ENCODE peak calls at places on chromosomes 1 and 21, in seven cellular contexts. One of them, this sample, is unnamed.

GRCh38 chr21:44701541-44701940 is 4.6 kb downstream of the KRTAP10-12 start:
- DNase-seq in IMR-90: no peak
- DNase-seq in psoas muscle: no peak
- DNase-seq in breast epithelium: no peak
- DNase-seq in heart left ventricle: no peak
- DNase-seq in ovary: no peak
- DNase-seq in uterus: no peak
- DNase-seq in this sample: no peak

GRCh38 chr1:54054438-54054749 is 986 bp downstream of the TCEANC2 start:
- DNase-seq in IMR-90: no peak
- DNase-seq in psoas muscle: no peak
- DNase-seq in breast epithelium: no peak
- DNase-seq in heart left ventricle: no peak
- DNase-seq in ovary: no peak
- DNase-seq in uterus: no peak
- DNase-seq in this sample: no peak

GRCh38 chr1:170470121-170470520 is 61.8 kb upstream of the GORAB start:
- DNase-seq in IMR-90: no peak
- DNase-seq in psoas muscle: no peak
- DNase-seq in breast epithelium: no peak
- DNase-seq in heart left ventricle: no peak
- DNase-seq in ovary: no peak
- DNase-seq in uterus: no peak
- DNase-seq in this sample: no peak

GRCh38 chr1:94481473-94481933 is 60.1 kb downstream of the F3 start:
- DNase-seq in IMR-90: peak; percentile 74
- DNase-seq in psoas muscle: no peak
- DNase-seq in breast epithelium: no peak
- DNase-seq in heart left ventricle: no peak
- DNase-seq in ovary: peak; percentile 24
- DNase-seq in uterus: peak; percentile 28
- DNase-seq in this sample: no peak

GRCh38 chr1:174075245-174075692 is 53.1 kb upstream of the RC3H1 start:
- DNase-seq in IMR-90: no peak
- DNase-seq in psoas muscle: no peak
- DNase-seq in breast epithelium: no peak
- DNase-seq in heart left ventricle: no peak
- DNase-seq in ovary: no peak
- DNase-seq in uterus: no peak
- DNase-seq in this sample: no peak

GRCh38 chr1:199336745-199337640 is 690.5 kb upstream of the NR5A2 start:
- DNase-seq in IMR-90: no peak
- DNase-seq in psoas muscle: no peak
- DNase-seq in breast epithelium: no peak
- DNase-seq in heart left ventricle: no peak
- DNase-seq in ovary: no peak
- DNase-seq in uterus: no peak
- DNase-seq in this sample: no peak

GRCh38 chr1:63602629-63603028 is 9.4 kb downstream of the PGM1 start:
- DNase-seq in IMR-90: no peak
- DNase-seq in psoas muscle: no peak
- DNase-seq in breast epithelium: no peak
- DNase-seq in heart left ventricle: no peak
- DNase-seq in ovary: no peak
- DNase-seq in uterus: no peak
- DNase-seq in this sample: no peak

GRCh38 chr1:156627313-156627880 is 8.2 kb downstream of the HAPLN2 start:
- DNase-seq in IMR-90: peak; percentile 47
- DNase-seq in psoas muscle: no peak
- DNase-seq in breast epithelium: no peak
- DNase-seq in heart left ventricle: no peak
- DNase-seq in ovary: no peak
- DNase-seq in uterus: no peak
- DNase-seq in this sample: no peak

GRCh38 chr1:104780470-104781078 is 1030.9 kb downstream of the AMY1C start:
- DNase-seq in IMR-90: peak; percentile 1
- DNase-seq in psoas muscle: no peak
- DNase-seq in breast epithelium: no peak
- DNase-seq in heart left ventricle: no peak
- DNase-seq in ovary: no peak
- DNase-seq in uterus: no peak
- DNase-seq in this sample: no peak

GRCh38 chr1:94623560-94624148 is 82.1 kb upstream of the F3 start:
- DNase-seq in IMR-90: no peak
- DNase-seq in psoas muscle: no peak
- DNase-seq in breast epithelium: no peak
- DNase-seq in heart left ventricle: no peak
- DNase-seq in ovary: no peak
- DNase-seq in uterus: no peak
- DNase-seq in this sample: no peak

GRCh38 chr1:226979115-226979516 is 39.0 kb downstream of the COQ8A start:
- DNase-seq in IMR-90: no peak
- DNase-seq in psoas muscle: no peak
- DNase-seq in breast epithelium: no peak
- DNase-seq in heart left ventricle: peak; percentile 64
- DNase-seq in ovary: no peak
- DNase-seq in uterus: no peak
- DNase-seq in this sample: no peak

GRCh38 chr1:49160677-49161076 is 384.0 kb upstream of the BEND5 start:
- DNase-seq in IMR-90: no peak
- DNase-seq in psoas muscle: no peak
- DNase-seq in breast epithelium: no peak
- DNase-seq in heart left ventricle: no peak
- DNase-seq in ovary: no peak
- DNase-seq in uterus: no peak
- DNase-seq in this sample: no peak

GRCh38 chr1:55781944-55782482 is 566.8 kb upstream of the USP24 start:
- DNase-seq in IMR-90: peak; percentile 94
- DNase-seq in psoas muscle: no peak
- DNase-seq in breast epithelium: no peak
- DNase-seq in heart left ventricle: peak; percentile 35
- DNase-seq in ovary: no peak
- DNase-seq in uterus: peak; percentile 59
- DNase-seq in this sample: no peak

GRCh38 chr1:182386980-182387379 is 4.6 kb downstream of the GLUL start:
- DNase-seq in IMR-90: no peak
- DNase-seq in psoas muscle: no peak
- DNase-seq in breast epithelium: no peak
- DNase-seq in heart left ventricle: no peak
- DNase-seq in ovary: no peak
- DNase-seq in uterus: no peak
- DNase-seq in this sample: no peak

GRCh38 chr21:28893687-28894086 is 99.0 kb downstream of the LTN1 start:
- DNase-seq in IMR-90: no peak
- DNase-seq in psoas muscle: no peak
- DNase-seq in breast epithelium: no peak
- DNase-seq in heart left ventricle: no peak
- DNase-seq in ovary: no peak
- DNase-seq in uterus: no peak
- DNase-seq in this sample: no peak

GRCh38 chr1:220552672-220553258 is 24.8 kb downstream of the MARK1 start:
- DNase-seq in IMR-90: no peak
- DNase-seq in psoas muscle: no peak
- DNase-seq in breast epithelium: no peak
- DNase-seq in heart left ventricle: peak; percentile 22
- DNase-seq in ovary: no peak
- DNase-seq in uterus: no peak
- DNase-seq in this sample: no peak

GRCh38 chr1:39892611-39893595 is 8.8 kb downstream of the MYCL start:
- DNase-seq in IMR-90: peak; percentile 81
- DNase-seq in psoas muscle: no peak
- DNase-seq in breast epithelium: no peak
- DNase-seq in heart left ventricle: no peak
- DNase-seq in ovary: no peak
- DNase-seq in uterus: no peak
- DNase-seq in this sample: no peak

GRCh38 chr1:101293461-101294045 is 56.7 kb downstream of the S1PR1 start:
- DNase-seq in IMR-90: peak; percentile 8
- DNase-seq in psoas muscle: no peak
- DNase-seq in breast epithelium: no peak
- DNase-seq in heart left ventricle: no peak
- DNase-seq in ovary: no peak
- DNase-seq in uterus: no peak
- DNase-seq in this sample: no peak

DNA sequence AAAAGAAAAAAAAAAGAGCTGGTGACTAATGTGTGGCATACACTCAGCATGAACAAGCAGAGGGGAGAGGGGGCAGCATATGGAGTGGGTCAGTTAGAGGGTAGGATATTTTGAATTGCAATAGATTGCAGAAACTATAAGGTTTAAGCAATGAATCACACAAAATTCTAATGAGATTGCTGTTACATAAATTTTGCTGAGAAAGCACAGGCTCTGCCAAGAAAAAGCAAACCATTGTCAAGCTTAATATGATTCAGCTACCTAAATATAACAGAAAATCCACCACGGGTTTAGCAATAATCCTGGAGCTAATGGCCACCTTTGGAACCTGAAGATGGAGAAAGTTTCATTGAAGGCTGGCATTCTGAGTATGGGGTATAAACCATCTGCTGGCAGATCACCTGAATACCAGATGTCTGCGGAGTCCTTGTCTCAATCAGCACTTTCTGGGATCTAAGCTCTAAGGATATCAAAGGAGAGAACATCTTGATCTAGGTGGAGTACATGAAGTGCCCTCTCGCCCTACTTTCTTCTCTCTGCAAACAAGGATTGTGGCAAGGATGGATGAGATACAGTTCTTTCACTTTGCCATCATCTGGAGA is 30.3 kb upstream of the ANGPTL7 start:
- DNase-seq in IMR-90: peak; percentile 97
- DNase-seq in psoas muscle: no peak
- DNase-seq in breast epithelium: no peak
- DNase-seq in heart left ventricle: no peak
- DNase-seq in ovary: no peak
- DNase-seq in uterus: no peak
- DNase-seq in this sample: no peak
- H3K27ac ChIP-seq in IMR-90: peak overlapping the region; percentile 56
- H3K27ac ChIP-seq in psoas muscle: peak overlapping the region; percentile 84
- H3K27ac ChIP-seq in breast epithelium: peak overlapping the region; percentile 33
- H3K27ac ChIP-seq in heart left ventricle: no peak overlapping the region
- H3K27ac ChIP-seq in ovary: no peak overlapping the region
- H3K27ac ChIP-seq in uterus: peak overlapping the region; percentile 60
- H3K27ac ChIP-seq in this sample: peak overlapping the region; percentile 83

DNA sequence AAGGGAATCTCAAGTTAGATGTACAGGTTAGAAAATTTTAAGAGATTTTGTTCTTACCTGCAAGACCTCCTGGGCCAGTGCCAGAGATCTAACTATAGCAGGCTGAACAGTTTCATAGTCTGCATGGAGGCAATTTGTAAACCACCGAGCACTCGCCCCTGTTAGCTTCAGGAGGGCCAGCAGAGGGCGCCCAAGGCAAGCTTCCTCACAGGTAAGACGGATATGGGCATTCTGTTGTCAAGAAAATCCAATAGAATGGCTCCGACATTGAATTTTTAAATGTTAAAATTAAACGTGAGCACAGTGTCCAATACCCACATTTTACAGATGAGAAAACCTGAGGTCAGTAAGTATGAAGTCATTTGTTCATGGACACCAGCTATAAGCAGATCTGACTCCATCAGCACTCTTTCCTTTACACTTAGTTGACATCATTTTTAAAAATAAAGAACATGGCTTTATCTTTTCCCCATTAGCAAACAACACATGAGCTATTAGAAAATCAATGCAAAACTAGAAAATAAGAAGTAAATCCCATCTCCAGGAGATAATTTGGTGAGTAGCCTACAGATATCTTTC is 2.2 kb downstream of the REG4 start:
- DNase-seq in IMR-90: peak; percentile 69
- DNase-seq in psoas muscle: peak; percentile 62
- DNase-seq in breast epithelium: peak; percentile 70
- DNase-seq in heart left ventricle: peak; percentile 74
- DNase-seq in ovary: peak; percentile 68
- DNase-seq in uterus: peak; percentile 53
- DNase-seq in this sample: peak; percentile 75
- TF ChIP-seq CTCF in IMR-90: peak; percentile 83
- TF ChIP-seq CTCF in psoas muscle: peak; percentile 83
- TF ChIP-seq CTCF in breast epithelium: peak; percentile 66
- TF ChIP-seq CTCF in heart left ventricle: peak; percentile 93
- TF ChIP-seq CTCF in ovary: peak; percentile 52
- TF ChIP-seq CTCF in uterus: peak; percentile 55
- TF ChIP-seq CTCF in this sample: peak; percentile 64

DNA sequence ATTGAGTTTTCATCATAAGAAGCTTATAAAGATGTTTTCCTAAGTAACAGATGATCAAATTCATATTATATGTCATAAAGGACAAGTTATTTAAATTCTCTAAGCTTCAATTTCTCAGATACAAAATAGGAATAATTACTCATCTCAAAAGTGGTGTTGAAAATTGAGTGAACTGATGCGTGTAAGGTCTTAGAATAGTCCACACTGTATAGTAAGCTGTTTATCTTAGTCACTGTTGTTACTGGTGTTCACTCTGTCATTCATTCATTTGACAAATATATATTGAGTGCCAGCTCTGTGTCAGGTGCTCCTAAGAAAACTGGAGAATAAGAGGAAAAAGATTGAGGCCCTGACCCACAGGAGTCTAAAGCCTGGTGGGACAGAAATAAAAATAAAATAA is 186.3 kb upstream of the BRINP3 start:
- DNase-seq in IMR-90: no peak
- DNase-seq in psoas muscle: no peak
- DNase-seq in breast epithelium: no peak
- DNase-seq in heart left ventricle: no peak
- DNase-seq in ovary: no peak
- DNase-seq in uterus: no peak
- DNase-seq in this sample: no peak
- H3K27ac ChIP-seq in IMR-90: no peak overlapping the region
- H3K27ac ChIP-seq in psoas muscle: no peak overlapping the region
- H3K27ac ChIP-seq in breast epithelium: no peak overlapping the region
- H3K27ac ChIP-seq in heart left ventricle: no peak overlapping the region
- H3K27ac ChIP-seq in ovary: no peak overlapping the region
- H3K27ac ChIP-seq in uterus: no peak overlapping the region
- H3K27ac ChIP-seq in this sample: no peak overlapping the region

DNA sequence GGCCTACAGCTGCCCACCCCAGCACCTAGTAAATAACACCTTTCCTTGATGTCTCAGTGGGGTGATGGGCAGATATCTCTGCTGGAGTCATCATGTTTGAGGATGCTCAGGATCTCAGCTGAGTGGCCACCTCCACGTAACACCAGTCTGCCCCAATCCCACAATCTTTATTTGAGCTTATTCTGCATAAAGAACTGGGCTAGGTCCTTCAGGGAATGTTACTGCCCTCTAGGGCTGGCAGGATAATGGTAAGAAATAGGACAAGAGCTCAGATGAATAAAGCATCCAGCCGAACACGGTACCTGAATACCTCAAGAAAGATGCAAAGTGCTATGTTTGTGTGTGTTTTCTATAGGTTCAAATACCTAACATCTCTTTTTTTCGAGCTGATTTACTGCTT is 33.7 kb downstream of the XCL1 start:
- DNase-seq in IMR-90: no peak
- DNase-seq in psoas muscle: no peak
- DNase-seq in breast epithelium: no peak
- DNase-seq in heart left ventricle: no peak
- DNase-seq in ovary: no peak
- DNase-seq in uterus: no peak
- DNase-seq in this sample: no peak
- TF ChIP-seq CTCF in IMR-90: no peak
- TF ChIP-seq CTCF in psoas muscle: no peak
- TF ChIP-seq CTCF in breast epithelium: no peak
- TF ChIP-seq CTCF in heart left ventricle: no peak
- TF ChIP-seq CTCF in ovary: no peak
- TF ChIP-seq CTCF in uterus: no peak
- TF ChIP-seq CTCF in this sample: no peak